ENCODE peak calls at places on chromosome 21, in four cellular contexts. Z is fibroblast of pulmonary artery, P is AG09319, R is mucosa of descending colon. A is an unnamed sample.

GRCh38 chr21:34612056-34612455 is 2.9 kb downstream of the RCAN1 start:
- DNase-seq in R (no peak), Z (no peak), P (no peak), A (no peak)

GRCh38 chr21:42992943-42993712 is 18.8 kb downstream of the PKNOX1 start:
- DNase-seq in P (no peak), Z (peak; percentile 41), R (no peak), A (no peak)

GRCh38 chr21:34936299-34936698 is 112.8 kb downstream of the RUNX1 start:
- DNase-seq in R (no peak), P (no peak), Z (no peak), A (peak; percentile 20)

GRCh38 chr21:35136586-35137254 is 87.6 kb upstream of the RUNX1 start:
- DNase-seq in Z (peak; percentile 45), R (no peak), P (peak; percentile 11), A (peak; percentile 45)

GRCh38 chr21:36437745-36438128 is 42.2 kb downstream of the CLDN14 start:
- DNase-seq in Z (peak; percentile 84), P (peak; percentile 49), R (no peak), A (peak; percentile 56)

GRCh38 chr21:38837806-38838461 is 32.2 kb downstream of the ETS2 start:
- DNase-seq in Z (no peak), P (no peak), R (no peak), A (no peak)

GRCh38 chr21:25903599-25903998 is 168.8 kb downstream of the GABPA start:
- DNase-seq in R (no peak), P (no peak), Z (no peak), A (no peak)

GRCh38 chr21:43851593-43851992 is 13.4 kb upstream of the AGPAT3 start:
- DNase-seq in P (no peak), R (no peak), Z (no peak), A (no peak)

GRCh38 chr21:34809822-34810221 is 141.0 kb downstream of the CLIC6 start:
- DNase-seq in R (no peak), P (no peak), Z (no peak), A (no peak)

GRCh38 chr21:35212393-35213127 is 163.5 kb upstream of the RUNX1 start:
- DNase-seq in P (no peak), R (no peak), Z (peak; percentile 42), A (no peak)

GRCh38 chr21:45022736-45023135 is 51.6 kb upstream of the ADARB1 start:
- DNase-seq in R (no peak), P (no peak), Z (no peak), A (no peak)

GRCh38 chr21:42403611-42404231 is at the start of gene UBASH3A:
- DNase-seq in P (no peak), Z (no peak), R (no peak), A (peak; percentile 5)

GRCh38 chr21:43663033-43663432 is 3.7 kb downstream of the RRP1B start:
- DNase-seq in P (no peak), R (no peak), Z (no peak), A (no peak)

GRCh38 chr21:15839026-15839425 is 109.2 kb downstream of the USP25 start:
- DNase-seq in R (no peak), P (no peak), Z (no peak), A (no peak)

GRCh38 chr21:27134513-27134912 is 167.6 kb upstream of the ADAMTS5 start:
- DNase-seq in R (no peak), P (no peak), Z (peak; percentile 4), A (peak; percentile 56)

GRCh38 chr21:23003951-23004350 is 2005.7 kb downstream of the NCAM2 start:
- DNase-seq in R (no peak), P (no peak), Z (no peak), A (no peak)

GRCh38 chr21:26116456-26117011 is 54.0 kb downstream of the APP start:
- DNase-seq in P (peak; percentile 50), R (no peak), Z (peak; percentile 48), A (no peak)

GRCh38 chr21:15932681-15933200 is 203.0 kb downstream of the USP25 start:
- DNase-seq in Z (no peak), R (no peak), P (no peak), A (no peak)

GRCh38 chr21:24302400-24302799 is 1304.9 kb downstream of the MRPL39 start:
- DNase-seq in R (no peak), Z (no peak), P (no peak), A (no peak)

GRCh38 chr21:44279621-44280260 is 5.9 kb upstream of the AIRE start:
- DNase-seq in Z (no peak), R (peak; percentile 15), P (no peak), A (no peak)

GRCh38 chr21:31117046-31117916 is 79.0 kb upstream of the KRTAP19-8 start:
- DNase-seq in P (no peak), R (no peak), Z (peak; percentile 71), A (peak; percentile 82)
- TF ChIP-seq CTCF in P (no peak), R (no peak), Z (peak; percentile 9), A (peak; percentile 26)

DNA sequence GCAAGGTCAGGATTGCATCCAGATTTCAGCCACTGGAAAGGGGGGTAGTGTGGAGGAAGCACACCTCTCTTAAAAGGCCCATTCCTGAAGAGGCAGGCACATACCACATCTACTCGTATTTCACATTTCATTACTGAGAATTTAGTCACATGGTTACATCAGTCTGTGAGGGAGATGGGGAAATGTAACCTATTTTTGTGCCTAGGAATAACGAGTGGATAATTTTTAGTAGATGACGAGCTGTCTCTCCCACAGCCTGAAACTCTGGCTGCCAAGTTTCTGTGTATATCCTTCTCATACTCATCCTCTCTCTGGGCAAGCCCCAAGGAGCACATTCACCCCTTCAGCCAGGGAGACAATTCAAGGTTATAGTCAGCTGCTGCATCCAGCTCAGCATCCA is 10.3 kb upstream of the C21orf91 start:
- DNase-seq in R (no peak), P (no peak), Z (peak; percentile 14), A (peak; percentile 37)
- TF ChIP-seq CTCF in R (no peak), P (no peak), Z (no peak), A (no peak)

GRCh38 chr21:33230518-33231324 is 983 bp downstream of the IFNAR2 start:
- DNase-seq in Z (peak; percentile 65), R (peak; percentile 84), P (no peak), A (peak; percentile 73)
- TF ChIP-seq CTCF in Z (no peak), R (no peak), P (no peak), A (no peak)

GRCh38 chr21:37563641-37564340 is 197.2 kb downstream of the DYRK1A start:
- DNase-seq in Z (peak; percentile 95), R (peak; percentile 96), P (peak; percentile 72), A (peak; percentile 96)
- TF ChIP-seq CTCF in Z (peak; percentile 15), R (no peak), P (peak; percentile 29), A (peak; percentile 50)

DNA sequence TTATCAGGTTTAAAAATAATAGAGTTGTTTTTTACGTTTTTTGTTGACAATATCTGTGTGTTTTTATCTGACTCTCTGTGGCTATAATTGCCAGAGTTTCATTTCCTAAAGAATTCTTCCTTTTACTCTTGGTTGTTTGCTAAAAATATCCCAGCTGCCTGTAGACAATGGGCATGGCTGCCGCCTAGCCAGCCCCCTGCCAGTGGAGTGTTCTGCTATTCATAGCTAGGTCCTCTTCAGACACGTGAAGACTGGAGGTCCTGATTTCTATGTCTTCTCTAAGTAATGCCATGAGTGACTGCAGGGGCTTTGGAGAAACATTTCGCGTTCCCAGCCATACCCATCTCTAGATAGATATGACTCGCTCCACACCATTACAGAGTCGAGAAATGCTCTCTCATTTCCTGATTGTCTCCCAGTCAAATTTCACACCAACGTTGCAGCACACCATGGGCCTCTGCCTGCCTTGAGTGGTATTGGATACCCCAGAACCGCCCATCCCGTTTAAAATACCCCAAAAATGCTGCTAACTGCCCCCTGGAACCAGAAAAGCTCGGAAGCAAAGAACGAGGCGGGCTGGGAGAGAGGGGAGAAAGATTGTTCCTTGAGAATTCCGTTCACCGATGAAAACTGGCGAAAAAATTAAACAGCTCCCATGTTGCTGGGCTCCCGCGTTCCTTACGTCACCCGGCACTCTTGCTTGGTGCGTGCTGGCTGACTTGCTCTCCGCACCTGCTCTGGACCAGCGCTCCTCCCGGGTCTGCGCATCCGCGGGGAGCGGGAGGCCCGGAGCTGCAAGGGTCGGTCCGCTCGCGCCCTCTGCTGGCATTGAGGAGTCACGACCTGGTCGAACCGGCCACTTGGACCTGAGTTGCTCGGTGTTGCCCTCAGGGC is 99.3 kb upstream of the BACE2 start:
- DNase-seq in R (peak; percentile 65), Z (peak; percentile 59), P (peak; percentile 2), A (peak; percentile 51)
- TF ChIP-seq CTCF in R (peak; percentile 78), Z (peak; percentile 75), P (peak; percentile 74), A (peak; percentile 64)

GRCh38 chr21:46146856-46147255 is 8.5 kb downstream of the FTCD start:
- DNase-seq in R (peak; percentile 43), Z (no peak), P (no peak), A (no peak)
- TF ChIP-seq CTCF in R (no peak), Z (no peak), P (no peak), A (no peak)

DNA sequence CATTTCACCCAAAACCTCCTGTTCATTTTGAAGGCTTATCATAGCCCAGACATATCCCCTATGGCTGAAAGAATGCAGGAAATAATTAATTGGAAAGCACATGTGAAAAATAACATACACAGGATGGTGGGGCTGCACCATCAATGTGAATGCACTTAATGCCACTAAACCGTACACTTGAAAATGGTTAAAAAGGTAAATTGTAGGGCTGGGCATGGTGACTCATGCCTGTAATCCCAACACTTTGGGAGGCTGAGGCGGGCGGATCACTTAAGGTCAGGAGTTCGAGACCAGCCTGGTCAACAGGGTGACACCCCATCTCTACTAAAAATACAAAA is 98.7 kb upstream of the BACE2 start:
- DNase-seq in Z (no peak), P (no peak), R (no peak), A (no peak)
- TF ChIP-seq CTCF in Z (no peak), P (no peak), R (no peak), A (no peak)

A was measured in choroid plexus epithelial cell.